ENCODE peak calls at places on chromosomes 5 and 9, in seven cellular contexts. H is HL-60, N is iPS-NIHi11, M is AG20443, R is activated T-helper 1 cell treated with Interleukin-2 at 50 U/mL for 16 hours, E is right lobe of liver, J is foreskin fibroblast. G is an unnamed sample.

GRCh38 chr9:26157411-26157810 is 479.2 kb upstream of the TUSC1 start:
- DNase-seq in J (no peak), R (no peak), H (no peak), M (no peak), N (no peak), E (no peak), G (no peak)

GRCh38 chr9:118003240-118003639 is 299.0 kb downstream of the TLR4 start:
- DNase-seq in N (peak; percentile 7), R (no peak), M (no peak), E (no peak), H (peak; percentile 8), J (no peak), G (no peak)

GRCh38 chr5:622946-623522 is 10.9 kb downstream of the CEP72 start:
- DNase-seq in E (no peak), N (no peak), H (no peak), M (no peak), R (no peak), J (no peak), G (no peak)

GRCh38 chr5:1391691-1392090 is 46.8 kb upstream of the CLPTM1L start:
- DNase-seq in H (no peak), N (no peak), R (no peak), J (no peak), M (no peak), E (no peak), G (no peak)

GRCh38 chr9:126698251-126698650 is 84.5 kb downstream of the LMX1B start:
- DNase-seq in N (no peak), J (no peak), R (no peak), H (no peak), M (no peak), E (peak; percentile 39), G (no peak)

GRCh38 chr9:131500939-131501541 is 1.7 kb upstream of the POMT1 start:
- DNase-seq in M (peak; percentile 24), N (no peak), R (peak; percentile 48), J (peak; percentile 79), E (no peak), H (peak; percentile 61), G (peak; percentile 29)

GRCh38 chr9:127754099-127754760 is 19.1 kb upstream of the TOR2A start:
- DNase-seq in E (no peak), H (no peak), M (peak; percentile 80), N (peak; percentile 94), J (peak; percentile 50), R (no peak), G (no peak)

GRCh38 chr5:134594797-134595457 is 37.7 kb downstream of the SAR1B start:
- DNase-seq in H (no peak), R (no peak), M (no peak), J (no peak), N (no peak), E (no peak), G (no peak)

GRCh38 chr5:176817369-176817841 is 7.0 kb downstream of the UNC5A start:
- DNase-seq in R (no peak), N (peak; percentile 74), J (no peak), M (no peak), E (no peak), H (no peak), G (no peak)

GRCh38 chr5:149452665-149453617 is 73.8 kb upstream of the IL17B start:
- DNase-seq in E (no peak), M (peak; percentile 92), H (no peak), J (peak; percentile 97), N (peak; percentile 80), R (no peak), G (no peak)

GRCh38 chr5:176364765-176365662 is at the start of gene ARL10:
- DNase-seq in E (peak; percentile 52), H (no peak), N (peak; percentile 62), J (peak; percentile 76), M (peak; percentile 60), R (peak; percentile 25), G (peak; percentile 35)

GRCh38 chr5:96823900-96824351 is 16.2 kb upstream of the ERAP1 start:
- DNase-seq in H (no peak), J (peak; percentile 72), M (peak; percentile 52), R (no peak), E (no peak), N (no peak), G (no peak)

GRCh38 chr9:29006603-29007002 is 1433.3 kb upstream of the C9orf72 start:
- DNase-seq in N (no peak), H (no peak), R (no peak), J (no peak), M (no peak), E (no peak), G (no peak)

GRCh38 chr9:96061293-96061987 is 185.9 kb downstream of the ERCC6L2 start:
- DNase-seq in H (peak; percentile 45), J (peak; percentile 42), E (no peak), R (peak; percentile 11), N (peak; percentile 70), M (peak; percentile 53), G (peak; percentile 32)

GRCh38 chr5:38403407-38403806 is 145.0 kb downstream of the EGFLAM start:
- DNase-seq in N (no peak), R (no peak), M (peak; percentile 36), J (peak; percentile 60), E (no peak), H (no peak), G (no peak)

GRCh38 chr9:71191708-71192107 is 70.3 kb upstream of the TRPM3 start:
- DNase-seq in R (no peak), J (no peak), H (no peak), N (no peak), M (no peak), E (no peak), G (no peak)

GRCh38 chr5:137376127-137376526 is 123.0 kb downstream of the SPOCK1 start:
- DNase-seq in H (no peak), J (no peak), M (no peak), E (no peak), N (peak; percentile 35), R (no peak), G (no peak)

GRCh38 chr9:4065054-4065453 is 234.8 kb downstream of the GLIS3 start:
- DNase-seq in H (no peak), J (no peak), N (no peak), M (no peak), E (no peak), R (no peak), G (no peak)

GRCh38 chr5:62093981-62094380 is 212.0 kb upstream of the KIF2A start:
- DNase-seq in M (peak; percentile 61), H (no peak), J (peak; percentile 42), R (no peak), E (no peak), N (peak; percentile 58), G (no peak)

GRCh38 chr9:111036068-111036789 is 2.0 kb downstream of the LPAR1 start:
- DNase-seq in N (peak; percentile 35), J (peak; percentile 93), M (peak; percentile 68), R (no peak), E (no peak), H (no peak), G (no peak)

GRCh38 chr5:176167800-176168199 is 70.4 kb upstream of the SIMC1 start:
- DNase-seq in J (no peak), N (no peak), H (no peak), R (no peak), E (no peak), M (no peak), G (no peak)

GRCh38 chr5:3854069-3854741 is 258.6 kb downstream of the IRX1 start:
- DNase-seq in J (no peak), H (no peak), E (no peak), N (no peak), R (no peak), M (no peak), G (no peak)

GRCh38 chr5:15664961-15665360 is 165.0 kb downstream of the FBXL7 start:
- DNase-seq in E (no peak), H (no peak), N (no peak), J (peak; percentile 69), M (no peak), R (no peak), G (no peak)

GRCh38 chr5:8517461-8517860 is 648.5 kb downstream of the MTRR start:
- DNase-seq in M (no peak), N (no peak), E (no peak), J (peak; percentile 53), H (peak; percentile 28), R (no peak), G (no peak)

GRCh38 chr9:132324425-132324824 is 30.4 kb downstream of the SETX start:
- DNase-seq in M (no peak), E (no peak), H (no peak), N (no peak), J (no peak), R (no peak), G (no peak)

GRCh38 chr9:12813960-12814876 is 39.4 kb downstream of the LURAP1L start:
- DNase-seq in R (no peak), E (no peak), J (peak; percentile 98), M (peak; percentile 83), H (no peak), N (peak; percentile 16), G (no peak)

GRCh38 chr9:127873886-127874285 is 3.6 kb downstream of the AK1 start:
- DNase-seq in J (peak; percentile 89), R (no peak), M (peak; percentile 74), N (no peak), H (no peak), E (peak; percentile 84), G (no peak)

GRCh38 chr9:108816037-108816436 is 39.7 kb downstream of the ACTL7B start:
- DNase-seq in N (no peak), J (no peak), M (no peak), H (no peak), E (no peak), R (no peak), G (no peak)

GRCh38 chr9:95336281-95336680 is 18.8 kb upstream of the FANCC start:
- DNase-seq in R (no peak), E (peak; percentile 64), J (peak; percentile 24), H (no peak), M (peak; percentile 32), N (peak; percentile 53), G (no peak)

GRCh38 chr5:40578501-40579451 is 100.9 kb upstream of the PTGER4 start:
- DNase-seq in M (no peak), E (no peak), R (no peak), J (peak; percentile 42), N (no peak), H (no peak), G (no peak)

GRCh38 chr5:60821488-60822284 is 22.4 kb downstream of the ELOVL7 start:
- DNase-seq in N (no peak), R (no peak), H (no peak), M (no peak), E (no peak), J (no peak), G (no peak)

GRCh38 chr5:8839361-8840055 is 706.4 kb downstream of the SEMA5A start:
- DNase-seq in R (no peak), M (no peak), H (no peak), E (no peak), N (no peak), J (no peak), G (no peak)

GRCh38 chr9:23375511-23375910 is 450.5 kb downstream of the ELAVL2 start:
- DNase-seq in M (peak; percentile 52), H (no peak), J (no peak), R (no peak), E (no peak), N (no peak), G (no peak)

GRCh38 chr5:68738236-68738635 is 355.6 kb upstream of the SLC30A5 start:
- DNase-seq in M (no peak), H (no peak), J (no peak), R (no peak), E (no peak), N (no peak), G (no peak)

GRCh38 chr5:60463179-60463868 is 236.6 kb downstream of the DEPDC1B start:
- DNase-seq in E (no peak), R (no peak), H (no peak), N (no peak), M (no peak), J (peak; percentile 5), G (no peak)

GRCh38 chr9:87606921-87607521 is 109.4 kb downstream of the DAPK1 start:
- DNase-seq in N (no peak), M (peak; percentile 60), J (peak; percentile 83), H (no peak), R (no peak), E (no peak), G (no peak)

GRCh38 chr9:94941211-94941875 is 214.8 kb downstream of the AOPEP start:
- DNase-seq in N (no peak), J (no peak), E (peak; percentile 80), M (no peak), H (no peak), R (no peak), G (no peak)

G was measured in activated CD4-positive, alpha-beta T cell treated with anti-CD3 and anti-CD28 coated beads for 1 hour.